ENCODE peak calls at places on chromosomes 6 and 20, in seven cellular contexts. I is mucosa of descending colon, F is endothelial cell of umbilical vein, V is fibroblast of pulmonary artery, Y is Right ventricle myocardium inferior, Q is cardiac fibroblast, R is BJ. S is an unnamed sample.

GRCh38 chr6:130322673-130323268 is 43.0 kb upstream of the TMEM200A start:
- DNase-seq in I (peak), F (peak), V (peak), Y (no peak), Q (peak), R (no peak), S (peak)

GRCh38 chr6:29414588-29414987 is at the start of gene OR12D1:
- DNase-seq in I (no peak), F (no peak), V (no peak), Y (no peak), Q (no peak), R (no peak), S (no peak)

GRCh38 chr20:11000416-11000815 is 326.6 kb upstream of the JAG1 start:
- DNase-seq in I (no peak), F (no peak), V (no peak), Y (no peak), Q (no peak), R (no peak), S (no peak)

GRCh38 chr6:117346142-117346930 is 79.4 kb downstream of the ROS1 start:
- DNase-seq in I (no peak), F (peak), V (peak), Y (no peak), Q (peak), R (no peak), S (no peak)

GRCh38 chr6:143260857-143261256 is 189.6 kb downstream of the ADAT2 start:
- DNase-seq in I (no peak), F (no peak), V (no peak), Y (no peak), Q (no peak), R (no peak), S (peak)

GRCh38 chr6:89356644-89357043 is 4.1 kb upstream of the UBE2J1 start:
- DNase-seq in I (no peak), F (no peak), V (no peak), Y (no peak), Q (no peak), R (no peak), S (no peak)

GRCh38 chr6:131023834-131024504 is 39.1 kb downstream of the EPB41L2 start:
- DNase-seq in I (peak), F (peak), V (peak), Y (no peak), Q (peak), R (no peak), S (peak)

GRCh38 chr6:129317931-129318820 is 391.8 kb downstream of the ARHGAP18 start:
- DNase-seq in I (peak), F (peak), V (peak), Y (no peak), Q (peak), R (no peak), S (peak)

GRCh38 chr6:111114484-111114883 is 27.2 kb downstream of the SLC16A10 start:
- DNase-seq in I (no peak), F (no peak), V (peak), Y (no peak), Q (peak), R (no peak), S (no peak)

GRCh38 chr6:149899926-149900619 is 2.2 kb upstream of the RAET1E start:
- DNase-seq in I (no peak), F (no peak), V (no peak), Y (no peak), Q (no peak), R (no peak), S (no peak)

GRCh38 chr20:347640-348484 is 951 bp downstream of the NRSN2 start:
- DNase-seq in I (peak), F (peak), V (peak), Y (peak), Q (peak), R (no peak), S (peak)

GRCh38 chr20:31452575-31452974 is 12.1 kb downstream of the DEFB123 start:
- DNase-seq in I (no peak), F (no peak), V (no peak), Y (no peak), Q (no peak), R (no peak), S (no peak)

GRCh38 chr6:29516108-29516507 is 28.4 kb upstream of the MAS1L start:
- DNase-seq in I (no peak), F (no peak), V (peak), Y (no peak), Q (no peak), R (no peak), S (no peak)

GRCh38 chr20:55701467-55701866 is 303.9 kb downstream of the CBLN4 start:
- DNase-seq in I (no peak), F (no peak), V (no peak), Y (no peak), Q (no peak), R (no peak), S (no peak)

GRCh38 chr20:10132391-10132790 is 86.2 kb upstream of the SNAP25 start:
- DNase-seq in I (no peak), F (no peak), V (no peak), Y (no peak), Q (no peak), R (no peak), S (no peak)

GRCh38 chr6:69584913-69585729 is 211.7 kb downstream of the LMBRD1 start:
- DNase-seq in I (no peak), F (no peak), V (no peak), Y (no peak), Q (peak), R (peak), S (no peak)

GRCh38 chr6:36129889-36130671 is at the start of gene MAPK13:
- DNase-seq in I (peak), F (peak), V (peak), Y (no peak), Q (peak), R (no peak), S (no peak)

GRCh38 chr20:62696431-62696957 is 12.1 kb upstream of the NTSR1 start:
- DNase-seq in I (no peak), F (no peak), V (no peak), Y (no peak), Q (no peak), R (no peak), S (no peak)

S was measured in AG09309.